ENCODE peak calls at places on chromosomes 4 and X, in five cellular contexts. N is GM23338, D is GM23248, U is MM.1S, Y is SK-N-SH. Q is an unnamed sample.

GRCh38 chr4:55253911-55254593 is 92.0 kb upstream of the SRD5A3 start:
- DNase-seq in N (peak; percentile 43), D (no peak), U (no peak), Y (no peak), Q (no peak)

GRCh38 chr4:171985129-171985528 is 171.9 kb downstream of the GALNTL6 start:
- DNase-seq in N (no peak), D (no peak), U (no peak), Y (no peak), Q (no peak)

GRCh38 chr4:33090910-33091309 is 2370.7 kb downstream of the PCDH7 start:
- DNase-seq in N (no peak), D (peak; percentile 10), U (peak; percentile 12), Y (no peak), Q (no peak)

GRCh38 chr4:117996891-117997290 is 37.4 kb upstream of the NDST3 start:
- DNase-seq in N (no peak), D (no peak), U (no peak), Y (no peak), Q (no peak)

GRCh38 chrX:51802917-51803688 is 59.9 kb downstream of the GSPT2 start:
- DNase-seq in N (peak; percentile 85), D (peak; percentile 64), U (peak; percentile 70), Y (peak; percentile 53), Q (peak; percentile 62)

GRCh38 chrX:113634565-113634964 is 793.9 kb upstream of the AMOT start:
- DNase-seq in N (no peak), D (no peak), U (no peak), Y (no peak), Q (no peak)

GRCh38 chrX:77742788-77743476 is 43.1 kb downstream of the ATRX start:
- DNase-seq in N (no peak), D (peak; percentile 66), U (no peak), Y (no peak), Q (no peak)

GRCh38 chr4:111960241-111960667 is 185.0 kb upstream of the FAM241A start:
- DNase-seq in N (no peak), D (peak; percentile 90), U (peak; percentile 59), Y (no peak), Q (peak; percentile 44)

GRCh38 chr4:38765391-38765790 is 17.4 kb downstream of the TLR10 start:
- DNase-seq in N (no peak), D (peak; percentile 51), U (no peak), Y (no peak), Q (peak; percentile 34)

GRCh38 chrX:32673193-32673592 is 538.2 kb downstream of the DMD start:
- DNase-seq in N (peak; percentile 37), D (no peak), U (no peak), Y (no peak), Q (peak; percentile 2)

GRCh38 chr4:171793723-171794122 is 19.5 kb upstream of the GALNTL6 start:
- DNase-seq in N (no peak), D (no peak), U (no peak), Y (no peak), Q (no peak)

GRCh38 chr4:180828455-180829018 is 1414.7 kb upstream of the TENM3 start:
- DNase-seq in N (peak; percentile 67), D (peak; percentile 78), U (peak; percentile 44), Y (peak; percentile 51), Q (peak; percentile 73)

GRCh38 chrX:13090261-13091110 is 46.1 kb upstream of the FAM9C start:
- DNase-seq in N (no peak), D (no peak), U (no peak), Y (no peak), Q (no peak)

GRCh38 chrX:97863261-97863660 is 979.6 kb downstream of the RPA4 start:
- DNase-seq in N (no peak), D (no peak), U (no peak), Y (no peak), Q (no peak)

GRCh38 chr4:70110917-70111316 is 43.1 kb upstream of the PRR27 start:
- DNase-seq in N (no peak), D (no peak), U (no peak), Y (no peak), Q (no peak)

GRCh38 chrX:119008122-119008744 is 33.8 kb downstream of the LONRF3 start:
- DNase-seq in N (peak; percentile 49), D (peak; percentile 46), U (peak; percentile 24), Y (peak; percentile 43), Q (peak; percentile 42)

GRCh38 chr4:26058537-26058936 is 144.5 kb downstream of the SMIM20 start:
- DNase-seq in N (no peak), D (no peak), U (no peak), Y (peak; percentile 69), Q (no peak)

GRCh38 chrX:69066966-69067525 is 98.2 kb downstream of the PJA1 start:
- DNase-seq in N (no peak), D (peak; percentile 11), U (no peak), Y (no peak), Q (no peak)

GRCh38 chr4:171993247-171993646 is 180.0 kb downstream of the GALNTL6 start:
- DNase-seq in N (no peak), D (no peak), U (no peak), Y (no peak), Q (no peak)

GRCh38 chrX:38641197-38641596 is 79.9 kb downstream of the TSPAN7 start:
- DNase-seq in N (no peak), D (no peak), U (no peak), Y (no peak), Q (no peak)

GRCh38 chrX:42803320-42803719 is 25.4 kb upstream of the PPP1R2C start:
- DNase-seq in N (no peak), D (peak; percentile 49), U (no peak), Y (no peak), Q (no peak)

GRCh38 chr4:138087181-138087714 is 154.9 kb downstream of the SLC7A11 start:
- DNase-seq in N (no peak), D (no peak), U (no peak), Y (no peak), Q (no peak)

DNA sequence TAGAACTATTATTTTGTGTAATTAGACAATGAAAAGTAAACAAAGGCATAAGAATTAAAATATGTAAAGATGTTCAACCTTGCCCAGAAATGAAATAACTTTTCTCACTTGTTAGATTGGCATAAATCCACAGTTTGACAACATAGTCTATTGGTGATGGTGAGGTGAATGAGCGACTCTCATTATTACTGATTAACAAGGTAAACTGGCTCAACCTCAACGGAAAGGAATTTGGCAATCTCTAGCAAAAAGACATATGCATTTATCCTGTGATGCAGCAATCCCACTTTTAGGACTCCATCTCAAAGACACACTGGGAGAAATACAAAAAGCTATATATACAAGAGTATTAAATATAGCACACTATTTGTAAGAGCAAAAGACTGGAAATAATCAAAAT is 22.3 kb downstream of the UBA6 start:
- DNase-seq in N (no peak), D (no peak), U (no peak), Y (no peak), Q (no peak)
- TF ChIP-seq EZH2phosphoT487 in N (no peak), D (no peak), U (no peak), Y (no peak), Q (no peak)

GRCh38 chr4:61556277-61556676 is 356.2 kb downstream of the ADGRL3 start:
- DNase-seq in N (no peak), D (no peak), U (no peak), Y (no peak), Q (no peak)
- TF ChIP-seq EZH2phosphoT487 in N (no peak), D (no peak), U (no peak), Y (no peak), Q (no peak)

DNA sequence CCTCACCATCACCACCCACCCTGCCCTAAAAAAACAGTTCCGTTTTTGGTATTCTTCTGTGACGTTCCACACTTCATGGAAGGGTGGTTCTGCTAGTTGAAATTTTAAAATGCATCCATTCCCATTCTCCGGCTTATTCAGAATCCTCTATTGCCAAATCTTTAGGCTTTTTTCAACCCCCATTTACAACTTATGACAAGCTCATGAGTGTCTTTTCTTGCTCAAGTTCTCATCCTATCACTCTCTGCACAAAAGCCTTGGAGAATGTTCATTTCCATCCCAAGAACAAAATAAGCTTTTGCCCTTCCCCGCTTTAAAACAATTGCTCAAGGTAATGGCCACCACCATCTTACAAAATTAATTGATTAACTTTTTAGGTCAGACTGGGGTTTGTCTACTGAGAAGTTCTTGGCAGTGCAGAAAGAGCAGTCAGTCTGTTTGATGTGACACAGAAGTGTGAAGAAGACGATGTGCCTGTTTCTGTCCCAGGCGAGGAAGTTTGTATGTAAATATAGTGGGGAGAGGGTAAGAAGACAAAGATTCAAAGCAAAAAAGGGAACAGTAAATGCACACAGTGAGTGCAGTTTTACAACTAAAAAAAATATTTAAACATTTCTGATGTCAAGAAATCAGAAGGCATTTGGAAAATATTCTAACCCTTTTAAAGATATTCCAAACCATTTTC is 264.7 kb downstream of the RAPGEF2 start:
- DNase-seq in N (no peak), D (peak; percentile 78), U (no peak), Y (no peak), Q (no peak)
- TF ChIP-seq EZH2phosphoT487 in N (no peak), D (no peak), U (no peak), Y (no peak), Q (no peak)

GRCh38 chr4:135418353-135418752 is 1216.8 kb upstream of the PABPC4L start:
- DNase-seq in N (peak; percentile 70), D (no peak), U (peak; percentile 22), Y (peak; percentile 10), Q (peak; percentile 37)
- TF ChIP-seq EZH2phosphoT487 in N (no peak), D (no peak), U (no peak), Y (no peak), Q (no peak)

GRCh38 chrX:12060489-12061260 is 77.6 kb upstream of the FRMPD4 start:
- DNase-seq in N (no peak), D (no peak), U (no peak), Y (no peak), Q (peak; percentile 25)

GRCh38 chrX:12065251-12065650 is 73.0 kb upstream of the FRMPD4 start:
- DNase-seq in N (peak; percentile 68), D (peak; percentile 14), U (no peak), Y (no peak), Q (peak; percentile 73)
- TF ChIP-seq EZH2phosphoT487 in N (no peak), D (no peak), U (no peak), Y (no peak), Q (no peak)

GRCh38 chr4:3530663-3531254 is 1.5 kb downstream of the LRPAP1 start:
- DNase-seq in N (no peak), D (no peak), U (no peak), Y (no peak), Q (no peak)
- TF ChIP-seq EZH2phosphoT487 in N (no peak), D (no peak), U (no peak), Y (no peak), Q (no peak)

DNA sequence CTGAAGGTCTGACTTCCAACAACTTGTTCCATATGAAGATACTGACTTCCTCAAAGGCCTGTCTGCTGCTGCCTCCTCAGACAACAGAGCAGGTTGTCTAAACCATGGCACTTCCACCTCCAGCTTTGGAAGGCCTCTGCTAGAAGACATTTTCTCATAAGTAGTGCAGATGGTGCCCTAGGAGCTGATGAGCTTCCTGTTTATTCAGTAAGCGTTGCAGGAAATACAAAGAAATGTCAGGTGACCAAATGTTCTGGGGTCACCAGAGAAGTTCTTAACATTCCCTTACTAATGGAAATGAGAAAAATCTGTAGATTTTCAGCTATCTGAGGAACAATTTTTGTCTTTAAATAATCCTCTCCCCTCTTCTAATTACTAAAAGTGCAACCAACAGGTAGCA is 28.9 kb downstream of the FGF2 start:
- DNase-seq in N (no peak), D (no peak), U (peak; percentile 8), Y (no peak), Q (no peak)
- TF ChIP-seq EZH2phosphoT487 in N (no peak), D (no peak), U (no peak), Y (no peak), Q (no peak)

GRCh38 chrX:30065226-30065625 is 150.1 kb upstream of the MAGEB2 start:
- DNase-seq in N (no peak), D (peak; percentile 6), U (no peak), Y (no peak), Q (peak; percentile 27)

GRCh38 chrX:30060718-30061117 is 154.6 kb upstream of the MAGEB2 start:
- DNase-seq in N (peak; percentile 41), D (peak; percentile 16), U (no peak), Y (peak; percentile 3), Q (peak; percentile 47)
- TF ChIP-seq EZH2phosphoT487 in N (no peak), D (no peak), U (no peak), Y (no peak), Q (no peak)

GRCh38 chr4:186602978-186603377 is 47.6 kb upstream of the MTNR1A start:
- DNase-seq in N (no peak), D (no peak), U (no peak), Y (no peak), Q (no peak)
- TF ChIP-seq EZH2phosphoT487 in N (no peak), D (no peak), U (no peak), Y (no peak), Q (no peak)

Q was measured in PC-3.